ENCODE peak calls at places on chromosomes 11 and 22, in eight cellular contexts. S is astrocyte of the cerebellum; A is AG10803; V is GM23248; L is AG09309; K is CD4-positive, CD25-positive, alpha-beta regulatory T cell; G is GM23338; T is CD8-positive, alpha-beta memory T cell. Y is an unnamed sample.

GRCh38 chr11:2703487-2704141 is 3.8 kb upstream of the KCNQ1OT1 start:
- DNase-seq in T (no peak), V (no peak), K (no peak), A (no peak), G (peak), S (no peak), L (no peak), Y (no peak)

GRCh38 chr11:118610220-118610772 is 2.9 kb downstream of the PHLDB1 start:
- DNase-seq in V (peak), A (no peak), T (peak), L (no peak), S (no peak), G (peak), K (no peak), Y (no peak)

GRCh38 chr22:29266564-29267461 is 968 bp downstream of the RHBDD3 start:
- DNase-seq in L (no peak), S (no peak), K (no peak), V (peak), G (peak), T (no peak), A (no peak), Y (no peak)

GRCh38 chr11:104033134-104033533 is 3.3 kb upstream of the DDI1 start:
- DNase-seq in K (no peak), T (no peak), S (peak), V (peak), L (no peak), A (peak), G (no peak), Y (no peak)

GRCh38 chr11:11400635-11401232 is 47.7 kb upstream of the CSNK2A3 start:
- DNase-seq in S (no peak), V (no peak), A (no peak), T (no peak), K (no peak), L (no peak), G (peak), Y (no peak)

GRCh38 chr11:57116654-57117053 is 65.1 kb upstream of the LRRC55 start:
- DNase-seq in V (peak), A (peak), G (peak), T (no peak), K (no peak), S (peak), L (no peak), Y (no peak)

GRCh38 chr11:75920886-75921285 is 105.9 kb downstream of the UVRAG start:
- DNase-seq in T (no peak), K (no peak), A (no peak), L (no peak), V (no peak), S (no peak), G (no peak), Y (no peak)

GRCh38 chr11:114160884-114161283 is 101.4 kb downstream of the ZBTB16 start:
- DNase-seq in T (no peak), V (no peak), K (no peak), A (no peak), L (no peak), S (no peak), G (no peak), Y (no peak)

GRCh38 chr11:105538531-105538930 is 71.3 kb upstream of the GRIA4 start:
- DNase-seq in A (peak), K (no peak), T (no peak), V (no peak), G (no peak), L (no peak), S (no peak), Y (no peak)

GRCh38 chr22:40009953-40010751 is 15.4 kb downstream of the FAM83F start:
- DNase-seq in G (no peak), S (no peak), A (no peak), V (no peak), L (no peak), K (peak), T (no peak), Y (no peak)

GRCh38 chr11:130407978-130408377 is 20.4 kb downstream of the ADAMTS8 start:
- DNase-seq in L (peak), T (no peak), V (peak), S (no peak), G (no peak), K (no peak), A (peak), Y (no peak)

GRCh38 chr22:19948057-19948760 is 6.6 kb upstream of the TXNRD2 start:
- DNase-seq in A (no peak), S (no peak), V (no peak), T (no peak), L (no peak), K (no peak), G (no peak), Y (no peak)

GRCh38 chr11:92357344-92357743 is 132.7 kb downstream of the FAT3 start:
- DNase-seq in V (no peak), K (no peak), L (no peak), A (no peak), T (no peak), S (no peak), G (no peak), Y (no peak)

GRCh38 chr11:20470348-20470747 is 82.8 kb downstream of the PRMT3 start:
- DNase-seq in T (no peak), G (no peak), A (no peak), K (no peak), L (no peak), S (no peak), V (no peak), Y (no peak)

GRCh38 chr11:28110839-28111235 is 2.6 kb downstream of the METTL15 start:
- DNase-seq in K (peak), S (no peak), V (peak), T (no peak), G (no peak), L (no peak), A (peak), Y (no peak)

GRCh38 chr11:28110108-28110838 is 2.1 kb downstream of the METTL15 start:
- DNase-seq in L (no peak), S (peak), T (peak), A (peak), G (peak), V (peak), K (peak), Y (peak)

GRCh38 chr11:28107331-28107725 is 628 bp downstream of the KIF18A start:
- DNase-seq in L (no peak), V (peak), K (peak), G (peak), S (no peak), T (peak), A (peak), Y (peak)

GRCh38 chr11:28107726-28108618 is at the start of the genes KIF18A and METTL15:
- DNase-seq in S (peak), L (peak), K (peak), T (peak), V (peak), A (peak), G (peak), Y (peak)

GRCh38 chr11:28108909-28109308 is 721 bp downstream of the METTL15 start:
- DNase-seq in A (no peak), K (no peak), T (no peak), V (peak), L (no peak), S (no peak), G (no peak), Y (no peak)
- H3K4me3 ChIP-seq in A (peak), K (peak), T (peak), V (peak), L (no peak), S (peak), G (peak), Y (peak)

GRCh38 chr22:36336246-36337182 is 51.3 kb downstream of the MYH9 start:
- DNase-seq in A (no peak), K (no peak), V (no peak), G (no peak), T (no peak), S (no peak), L (no peak), Y (no peak)
- H3K4me3 ChIP-seq in A (no peak), K (peak), V (no peak), G (no peak), T (no peak), S (no peak), L (no peak), Y (no peak)

GRCh38 chr22:26194877-26195276 is 25.6 kb downstream of the SEZ6L start:
- DNase-seq in V (no peak), K (no peak), T (no peak), G (no peak), S (no peak), A (no peak), L (no peak), Y (no peak)
- H3K4me3 ChIP-seq in V (no peak), K (no peak), T (no peak), G (no peak), S (no peak), A (no peak), L (no peak), Y (no peak)

GRCh38 chr11:58968251-58968711 is 29.0 kb downstream of the GLYATL1 start:
- DNase-seq in K (no peak), T (no peak), A (peak), S (no peak), L (no peak), G (peak), V (no peak), Y (no peak)
- H3K4me3 ChIP-seq in K (no peak), T (no peak), A (peak), S (no peak), L (no peak), G (peak), V (no peak), Y (no peak)

GRCh38 chr11:116190206-116190605 is 582.6 kb downstream of the BUD13 start:
- DNase-seq in T (no peak), V (no peak), A (no peak), G (no peak), L (no peak), K (no peak), S (no peak), Y (no peak)

GRCh38 chr11:116190861-116191260 is 581.9 kb downstream of the BUD13 start:
- DNase-seq in S (no peak), A (no peak), V (no peak), G (no peak), L (no peak), T (no peak), K (no peak), Y (no peak)

GRCh38 chr11:116193321-116194114 is 579.3 kb downstream of the BUD13 start:
- DNase-seq in S (peak), K (no peak), G (peak), A (peak), L (peak), V (peak), T (no peak), Y (no peak)

GRCh38 chr11:116192509-116193206 is 580.1 kb downstream of the BUD13 start:
- DNase-seq in S (no peak), K (no peak), A (no peak), L (no peak), T (no peak), G (peak), V (no peak), Y (no peak)

GRCh38 chr11:116194156-116194904 is 578.5 kb downstream of the BUD13 start:
- DNase-seq in L (no peak), S (no peak), V (no peak), A (no peak), G (no peak), K (no peak), T (no peak), Y (no peak)
- H3K4me3 ChIP-seq in L (no peak), S (peak), V (peak), A (peak), G (peak), K (no peak), T (no peak), Y (no peak)

GRCh38 chr11:27465629-27466028 is 7.0 kb downstream of the LGR4 start:
- DNase-seq in A (no peak), K (no peak), G (no peak), L (no peak), S (no peak), T (no peak), V (no peak), Y (no peak)
- H3K4me3 ChIP-seq in A (no peak), K (no peak), G (no peak), L (no peak), S (no peak), T (no peak), V (no peak), Y (no peak)

DNA sequence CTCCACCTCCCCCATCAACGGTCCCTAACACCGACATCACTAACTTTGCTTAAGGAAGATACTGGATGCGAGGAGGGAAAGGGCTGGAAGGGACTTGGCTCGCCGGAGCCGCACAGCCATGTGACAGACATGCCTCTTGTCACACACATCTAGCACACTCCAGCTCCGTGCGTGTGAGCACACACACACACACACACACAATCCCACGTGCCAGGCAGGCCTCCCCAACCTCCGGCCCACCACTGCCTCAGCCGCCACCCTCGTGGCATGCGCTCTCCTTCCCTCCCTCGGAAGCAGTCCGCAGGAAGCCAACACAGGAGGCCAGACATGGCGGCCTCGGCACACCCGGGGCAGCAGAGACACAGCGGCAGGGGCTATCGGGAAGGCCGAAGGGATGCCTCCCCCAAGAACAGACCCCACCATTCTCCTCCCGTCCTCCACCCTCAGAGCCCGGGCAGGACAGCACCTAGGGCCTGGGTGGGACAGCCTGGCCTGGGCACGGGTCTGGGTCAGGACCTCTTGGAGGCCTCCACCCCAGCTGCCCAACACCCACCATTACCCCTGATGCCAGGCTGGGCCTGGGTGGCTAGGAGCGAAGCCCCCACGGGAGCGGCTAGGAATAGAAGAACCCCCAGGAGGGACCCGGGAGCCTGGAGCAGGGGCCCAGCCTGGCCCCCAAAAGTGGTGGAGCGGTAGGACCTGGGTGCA is 1.0 kb downstream of the MFNG start:
- DNase-seq in K (peak), A (no peak), L (no peak), S (no peak), V (no peak), T (peak), G (no peak), Y (peak)
- H3K4me3 ChIP-seq in K (peak), A (no peak), L (no peak), S (no peak), V (no peak), T (peak), G (no peak), Y (peak)

Y was measured in CD8-positive, alpha-beta T cell.